ENCODE peak calls at places on chromosome 9, in ten cellular contexts. One of them, this sample, is unnamed.

GRCh38 chr9:79701651-79702050 is 129.9 kb downstream of the TLE4 start:
- DNase-seq in IMR-90: no peak
- DNase-seq in brain microvascular endothelial cell: no peak
- DNase-seq in fibroblast of lung: peak; percentile 23
- DNase-seq in right lobe of liver: no peak
- DNase-seq in adrenal gland: no peak
- DNase-seq in OCI-LY7: no peak
- DNase-seq in astrocyte: no peak
- DNase-seq in MM.1S: no peak
- DNase-seq in left lung: peak; percentile 37
- DNase-seq in this sample: no peak

GRCh38 chr9:136880651-136881050 is 5.7 kb upstream of the TRAF2 start:
- DNase-seq in IMR-90: no peak
- DNase-seq in brain microvascular endothelial cell: no peak
- DNase-seq in fibroblast of lung: no peak
- DNase-seq in right lobe of liver: no peak
- DNase-seq in adrenal gland: no peak
- DNase-seq in OCI-LY7: no peak
- DNase-seq in astrocyte: no peak
- DNase-seq in MM.1S: no peak
- DNase-seq in left lung: no peak
- DNase-seq in this sample: no peak

GRCh38 chr9:87259543-87259942 is 238.1 kb upstream of the DAPK1 start:
- DNase-seq in IMR-90: no peak
- DNase-seq in brain microvascular endothelial cell: peak; percentile 39
- DNase-seq in fibroblast of lung: no peak
- DNase-seq in right lobe of liver: no peak
- DNase-seq in adrenal gland: no peak
- DNase-seq in OCI-LY7: no peak
- DNase-seq in astrocyte: no peak
- DNase-seq in MM.1S: no peak
- DNase-seq in left lung: no peak
- DNase-seq in this sample: no peak

GRCh38 chr9:14296462-14296861 is 17.5 kb downstream of the NFIB start:
- DNase-seq in IMR-90: no peak
- DNase-seq in brain microvascular endothelial cell: no peak
- DNase-seq in fibroblast of lung: no peak
- DNase-seq in right lobe of liver: peak; percentile 68
- DNase-seq in adrenal gland: no peak
- DNase-seq in OCI-LY7: no peak
- DNase-seq in astrocyte: no peak
- DNase-seq in MM.1S: no peak
- DNase-seq in left lung: no peak
- DNase-seq in this sample: no peak

GRCh38 chr9:76704601-76705204 is 59.5 kb upstream of the PCA3 start:
- DNase-seq in IMR-90: peak; percentile 93
- DNase-seq in brain microvascular endothelial cell: peak; percentile 41
- DNase-seq in fibroblast of lung: peak; percentile 92
- DNase-seq in right lobe of liver: no peak
- DNase-seq in adrenal gland: no peak
- DNase-seq in OCI-LY7: peak; percentile 77
- DNase-seq in astrocyte: peak; percentile 88
- DNase-seq in MM.1S: peak; percentile 61
- DNase-seq in left lung: no peak
- DNase-seq in this sample: peak; percentile 72

GRCh38 chr9:117414906-117415583 is at the start of gene ASTN2:
- DNase-seq in IMR-90: no peak
- DNase-seq in brain microvascular endothelial cell: no peak
- DNase-seq in fibroblast of lung: peak; percentile 4
- DNase-seq in right lobe of liver: no peak
- DNase-seq in adrenal gland: peak; percentile 18
- DNase-seq in OCI-LY7: no peak
- DNase-seq in astrocyte: no peak
- DNase-seq in MM.1S: peak; percentile 12
- DNase-seq in left lung: no peak
- DNase-seq in this sample: no peak

GRCh38 chr9:127451681-127452480 is 571 bp downstream of the LRSAM1 start:
- DNase-seq in IMR-90: peak; percentile 57
- DNase-seq in brain microvascular endothelial cell: peak; percentile 36
- DNase-seq in fibroblast of lung: peak; percentile 49
- DNase-seq in right lobe of liver: peak; percentile 57
- DNase-seq in adrenal gland: peak; percentile 53
- DNase-seq in OCI-LY7: peak; percentile 75
- DNase-seq in astrocyte: peak; percentile 29
- DNase-seq in MM.1S: peak; percentile 40
- DNase-seq in left lung: peak; percentile 85
- DNase-seq in this sample: no peak

GRCh38 chr9:85246566-85246965 is 495.2 kb downstream of the AGTPBP1 start:
- DNase-seq in IMR-90: no peak
- DNase-seq in brain microvascular endothelial cell: no peak
- DNase-seq in fibroblast of lung: no peak
- DNase-seq in right lobe of liver: no peak
- DNase-seq in adrenal gland: no peak
- DNase-seq in OCI-LY7: no peak
- DNase-seq in astrocyte: no peak
- DNase-seq in MM.1S: no peak
- DNase-seq in left lung: no peak
- DNase-seq in this sample: no peak

GRCh38 chr9:126392662-126393383 is 66.2 kb downstream of the MVB12B start:
- DNase-seq in IMR-90: no peak
- DNase-seq in brain microvascular endothelial cell: no peak
- DNase-seq in fibroblast of lung: no peak
- DNase-seq in right lobe of liver: peak; percentile 40
- DNase-seq in adrenal gland: no peak
- DNase-seq in OCI-LY7: no peak
- DNase-seq in astrocyte: no peak
- DNase-seq in MM.1S: no peak
- DNase-seq in left lung: no peak
- DNase-seq in this sample: no peak

GRCh38 chr9:126391713-126392661 is 65.4 kb downstream of the MVB12B start:
- DNase-seq in IMR-90: no peak
- DNase-seq in brain microvascular endothelial cell: no peak
- DNase-seq in fibroblast of lung: no peak
- DNase-seq in right lobe of liver: peak; percentile 51
- DNase-seq in adrenal gland: no peak
- DNase-seq in OCI-LY7: no peak
- DNase-seq in astrocyte: no peak
- DNase-seq in MM.1S: no peak
- DNase-seq in left lung: no peak
- DNase-seq in this sample: no peak

GRCh38 chr9:126394802-126395201 is 68.2 kb downstream of the MVB12B start:
- DNase-seq in IMR-90: no peak
- DNase-seq in brain microvascular endothelial cell: no peak
- DNase-seq in fibroblast of lung: no peak
- DNase-seq in right lobe of liver: peak; percentile 37
- DNase-seq in adrenal gland: no peak
- DNase-seq in OCI-LY7: no peak
- DNase-seq in astrocyte: no peak
- DNase-seq in MM.1S: no peak
- DNase-seq in left lung: no peak
- DNase-seq in this sample: no peak

GRCh38 chr9:126395439-126396212 is 69.0 kb downstream of the MVB12B start:
- DNase-seq in IMR-90: peak; percentile 82
- DNase-seq in brain microvascular endothelial cell: peak; percentile 46
- DNase-seq in fibroblast of lung: peak; percentile 74
- DNase-seq in right lobe of liver: peak; percentile 73
- DNase-seq in adrenal gland: peak; percentile 71
- DNase-seq in OCI-LY7: no peak
- DNase-seq in astrocyte: peak; percentile 69
- DNase-seq in MM.1S: no peak
- DNase-seq in left lung: no peak
- DNase-seq in this sample: peak; percentile 31

DNA sequence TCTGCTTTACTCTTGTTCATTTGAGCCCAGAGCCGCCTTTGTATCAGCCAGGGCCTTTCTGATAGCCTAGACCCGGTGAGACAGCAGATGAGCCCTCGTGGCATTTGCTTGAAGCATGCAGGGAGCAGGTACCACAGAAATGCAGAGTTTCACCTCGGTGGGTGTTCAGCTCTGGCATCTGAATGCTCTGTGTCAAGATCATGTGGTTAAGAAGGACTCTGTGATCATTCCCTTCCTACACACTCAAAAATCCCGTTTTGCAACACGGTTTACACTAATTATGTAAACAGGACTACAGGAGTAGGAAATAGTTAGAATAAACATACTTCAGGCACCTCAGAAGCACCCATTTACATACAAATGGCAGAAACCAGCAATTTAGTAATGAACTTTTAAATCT is 67.2 kb downstream of the MVB12B start:
- DNase-seq in IMR-90: peak; percentile 78
- DNase-seq in brain microvascular endothelial cell: no peak
- DNase-seq in fibroblast of lung: peak; percentile 63
- DNase-seq in right lobe of liver: peak; percentile 42
- DNase-seq in adrenal gland: no peak
- DNase-seq in OCI-LY7: no peak
- DNase-seq in astrocyte: peak; percentile 56
- DNase-seq in MM.1S: no peak
- DNase-seq in left lung: no peak
- DNase-seq in this sample: no peak
- H3K36me3 ChIP-seq in IMR-90: peaks cover 2% of the 10 kb centered on the region
- H3K36me3 ChIP-seq in brain microvascular endothelial cell: no peaks in the 10 kb centered on the region
- H3K36me3 ChIP-seq in fibroblast of lung: no peaks in the 10 kb centered on the region
- H3K36me3 ChIP-seq in right lobe of liver: no peaks in the 10 kb centered on the region
- H3K36me3 ChIP-seq in adrenal gland: peaks cover 6% of the 10 kb centered on the region
- H3K36me3 ChIP-seq in OCI-LY7: no peaks in the 10 kb centered on the region
- H3K36me3 ChIP-seq in astrocyte: no peaks in the 10 kb centered on the region
- H3K36me3 ChIP-seq in MM.1S: no peaks in the 10 kb centered on the region
- H3K36me3 ChIP-seq in left lung: no peaks in the 10 kb centered on the region
- H3K36me3 ChIP-seq in this sample: no peaks in the 10 kb centered on the region

DNA sequence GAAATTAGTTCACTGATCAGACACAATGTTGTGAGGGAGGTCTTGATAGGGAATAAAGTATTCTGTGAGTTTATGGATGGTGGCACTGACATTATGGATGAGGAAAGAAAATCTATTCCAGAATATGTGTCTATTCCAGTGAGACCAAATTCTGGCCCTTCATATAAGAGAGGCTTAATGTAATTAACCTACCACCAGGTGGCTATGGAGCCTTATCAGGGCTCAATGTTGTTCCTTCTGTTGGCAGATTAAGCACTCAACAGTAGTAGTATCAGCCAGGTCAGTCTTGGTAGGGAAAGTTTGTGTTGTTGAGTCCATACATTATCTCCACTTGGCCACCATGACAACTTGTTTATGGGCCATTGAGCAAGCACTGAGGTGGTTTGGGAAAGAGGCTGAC is 41.7 kb upstream of the BARX1 start:
- DNase-seq in IMR-90: no peak
- DNase-seq in brain microvascular endothelial cell: no peak
- DNase-seq in fibroblast of lung: no peak
- DNase-seq in right lobe of liver: no peak
- DNase-seq in adrenal gland: no peak
- DNase-seq in OCI-LY7: peak; percentile 11
- DNase-seq in astrocyte: no peak
- DNase-seq in MM.1S: no peak
- DNase-seq in left lung: no peak
- DNase-seq in this sample: no peak
- TF ChIP-seq CTCF in IMR-90: no peak
- TF ChIP-seq CTCF in brain microvascular endothelial cell: peak; percentile 17
- TF ChIP-seq CTCF in fibroblast of lung: no peak
- TF ChIP-seq CTCF in right lobe of liver: no peak
- TF ChIP-seq CTCF in adrenal gland: no peak
- TF ChIP-seq CTCF in OCI-LY7: peak; percentile 41
- TF ChIP-seq CTCF in astrocyte: peak; percentile 4
- TF ChIP-seq CTCF in MM.1S: no peak
- TF ChIP-seq CTCF in left lung: no peak
- TF ChIP-seq CTCF in this sample: no peak

GRCh38 chr9:114823416-114823815 is 17.6 kb upstream of the TNFSF15 start:
- DNase-seq in IMR-90: no peak
- DNase-seq in brain microvascular endothelial cell: no peak
- DNase-seq in fibroblast of lung: no peak
- DNase-seq in right lobe of liver: no peak
- DNase-seq in adrenal gland: no peak
- DNase-seq in OCI-LY7: no peak
- DNase-seq in astrocyte: no peak
- DNase-seq in MM.1S: no peak
- DNase-seq in left lung: no peak
- DNase-seq in this sample: no peak
- H3K4me3 ChIP-seq in IMR-90: no peak overlapping the region
- H3K4me3 ChIP-seq in brain microvascular endothelial cell: no peak overlapping the region
- H3K4me3 ChIP-seq in fibroblast of lung: no peak overlapping the region
- H3K4me3 ChIP-seq in right lobe of liver: no peak overlapping the region
- H3K4me3 ChIP-seq in adrenal gland: no peak overlapping the region
- H3K4me3 ChIP-seq in OCI-LY7: no peak overlapping the region
- H3K4me3 ChIP-seq in astrocyte: no peak overlapping the region
- H3K4me3 ChIP-seq in MM.1S: no peak overlapping the region
- H3K4me3 ChIP-seq in left lung: no peak overlapping the region
- H3K4me3 ChIP-seq in this sample: no peak overlapping the region

GRCh38 chr9:97599447-97599846 is 33.7 kb downstream of the TSTD2 start:
- DNase-seq in IMR-90: no peak
- DNase-seq in brain microvascular endothelial cell: no peak
- DNase-seq in fibroblast of lung: no peak
- DNase-seq in right lobe of liver: no peak
- DNase-seq in adrenal gland: no peak
- DNase-seq in OCI-LY7: no peak
- DNase-seq in astrocyte: no peak
- DNase-seq in MM.1S: peak; percentile 17
- DNase-seq in left lung: no peak
- DNase-seq in this sample: no peak

GRCh38 chr9:97601228-97601898 is 31.8 kb downstream of the TSTD2 start:
- DNase-seq in IMR-90: no peak
- DNase-seq in brain microvascular endothelial cell: no peak
- DNase-seq in fibroblast of lung: no peak
- DNase-seq in right lobe of liver: no peak
- DNase-seq in adrenal gland: peak; percentile 54
- DNase-seq in OCI-LY7: no peak
- DNase-seq in astrocyte: no peak
- DNase-seq in MM.1S: no peak
- DNase-seq in left lung: no peak
- DNase-seq in this sample: no peak

GRCh38 chr9:97600531-97601227 is 32.5 kb downstream of the TSTD2 start:
- DNase-seq in IMR-90: no peak
- DNase-seq in brain microvascular endothelial cell: no peak
- DNase-seq in fibroblast of lung: no peak
- DNase-seq in right lobe of liver: no peak
- DNase-seq in adrenal gland: peak; percentile 36
- DNase-seq in OCI-LY7: no peak
- DNase-seq in astrocyte: no peak
- DNase-seq in MM.1S: no peak
- DNase-seq in left lung: no peak
- DNase-seq in this sample: no peak

GRCh38 chr9:97605246-97605645 is 27.9 kb downstream of the TSTD2 start:
- DNase-seq in IMR-90: no peak
- DNase-seq in brain microvascular endothelial cell: no peak
- DNase-seq in fibroblast of lung: no peak
- DNase-seq in right lobe of liver: no peak
- DNase-seq in adrenal gland: no peak
- DNase-seq in OCI-LY7: no peak
- DNase-seq in astrocyte: no peak
- DNase-seq in MM.1S: no peak
- DNase-seq in left lung: peak; percentile 40
- DNase-seq in this sample: no peak

DNA sequence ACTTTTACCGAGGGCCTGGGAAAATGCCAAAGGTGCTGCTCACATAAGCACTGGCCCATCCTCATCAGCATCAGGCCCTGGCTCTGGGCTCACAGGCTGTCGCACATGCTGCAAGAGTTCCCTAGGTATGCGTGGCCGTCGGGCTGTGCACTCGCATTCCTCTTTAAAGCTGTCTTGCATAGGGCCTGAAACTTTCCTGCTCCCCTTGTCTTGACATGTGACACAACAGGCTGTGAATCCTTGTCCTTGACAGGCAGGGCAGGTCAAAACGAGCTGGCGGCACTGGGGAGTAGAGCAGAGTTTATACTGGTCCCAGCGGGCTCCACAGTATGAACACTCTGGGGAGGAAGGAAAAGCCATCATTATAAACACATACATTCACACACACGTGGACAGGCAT is 30.7 kb downstream of the TSTD2 start:
- DNase-seq in IMR-90: no peak
- DNase-seq in brain microvascular endothelial cell: no peak
- DNase-seq in fibroblast of lung: no peak
- DNase-seq in right lobe of liver: no peak
- DNase-seq in adrenal gland: no peak
- DNase-seq in OCI-LY7: no peak
- DNase-seq in astrocyte: no peak
- DNase-seq in MM.1S: no peak
- DNase-seq in left lung: peak; percentile 55
- DNase-seq in this sample: no peak
- H3K36me3 ChIP-seq in IMR-90: peaks cover 38% of the 10 kb centered on the region
- H3K36me3 ChIP-seq in brain microvascular endothelial cell: peaks cover 40% of the 10 kb centered on the region
- H3K36me3 ChIP-seq in fibroblast of lung: peaks cover 5% of the 10 kb centered on the region
- H3K36me3 ChIP-seq in right lobe of liver: no peaks in the 10 kb centered on the region
- H3K36me3 ChIP-seq in adrenal gland: peaks cover 63% of the 10 kb centered on the region
- H3K36me3 ChIP-seq in OCI-LY7: peaks cover 73% of the 10 kb centered on the region
- H3K36me3 ChIP-seq in astrocyte: peaks cover 26% of the 10 kb centered on the region
- H3K36me3 ChIP-seq in MM.1S: peaks cover 2% of the 10 kb centered on the region
- H3K36me3 ChIP-seq in left lung: no peaks in the 10 kb centered on the region
- H3K36me3 ChIP-seq in this sample: peaks cover 2% of the 10 kb centered on the region

This sample was measured in kidney epithelial cell.